ENCODE peak calls at places on chromosome 7, in five cellular contexts. One of them, this sample, is unnamed.

GRCh38 chr7:14095233-14095950 is 105.9 kb upstream of the ETV1 start:
- DNase-seq in GM03348: no peak
- DNase-seq in GDM1: no peak
- DNase-seq in activated CD8-positive, alpha-beta memory T cell treated with anti-CD3 and anti-CD28 coated beads for 4 hours: no peak
- DNase-seq in stimulated activated CD4-positive, alpha-beta T cell treated with anti-CD3 and anti-CD28 coated beads, Interleukin-2, amount 100 ng/mL, for 24 hours: no peak
- DNase-seq in this sample: no peak

GRCh38 chr7:157018328-157018996 is 8.0 kb upstream of the MNX1 start:
- DNase-seq in GM03348: no peak
- DNase-seq in GDM1: no peak
- DNase-seq in activated CD8-positive, alpha-beta memory T cell treated with anti-CD3 and anti-CD28 coated beads for 4 hours: no peak
- DNase-seq in stimulated activated CD4-positive, alpha-beta T cell treated with anti-CD3 and anti-CD28 coated beads, Interleukin-2, amount 100 ng/mL, for 24 hours: no peak
- DNase-seq in this sample: no peak

GRCh38 chr7:114956702-114957101 is 34.8 kb downstream of the MDFIC start:
- DNase-seq in GM03348: no peak
- DNase-seq in GDM1: no peak
- DNase-seq in activated CD8-positive, alpha-beta memory T cell treated with anti-CD3 and anti-CD28 coated beads for 4 hours: no peak
- DNase-seq in stimulated activated CD4-positive, alpha-beta T cell treated with anti-CD3 and anti-CD28 coated beads, Interleukin-2, amount 100 ng/mL, for 24 hours: no peak
- DNase-seq in this sample: no peak

GRCh38 chr7:39838326-39838725 is 111.7 kb upstream of the CDK13 start:
- DNase-seq in GM03348: no peak
- DNase-seq in GDM1: no peak
- DNase-seq in activated CD8-positive, alpha-beta memory T cell treated with anti-CD3 and anti-CD28 coated beads for 4 hours: no peak
- DNase-seq in stimulated activated CD4-positive, alpha-beta T cell treated with anti-CD3 and anti-CD28 coated beads, Interleukin-2, amount 100 ng/mL, for 24 hours: no peak
- DNase-seq in this sample: no peak

GRCh38 chr7:24123061-24123460 is 160.9 kb upstream of the NPY start:
- DNase-seq in GM03348: no peak
- DNase-seq in GDM1: no peak
- DNase-seq in activated CD8-positive, alpha-beta memory T cell treated with anti-CD3 and anti-CD28 coated beads for 4 hours: no peak
- DNase-seq in stimulated activated CD4-positive, alpha-beta T cell treated with anti-CD3 and anti-CD28 coated beads, Interleukin-2, amount 100 ng/mL, for 24 hours: no peak
- DNase-seq in this sample: no peak

GRCh38 chr7:109322833-109323232 is 753.2 kb downstream of the DNAJB9 start:
- DNase-seq in GM03348: no peak
- DNase-seq in GDM1: no peak
- DNase-seq in activated CD8-positive, alpha-beta memory T cell treated with anti-CD3 and anti-CD28 coated beads for 4 hours: no peak
- DNase-seq in stimulated activated CD4-positive, alpha-beta T cell treated with anti-CD3 and anti-CD28 coated beads, Interleukin-2, amount 100 ng/mL, for 24 hours: no peak
- DNase-seq in this sample: no peak

GRCh38 chr7:139591550-139592195 is 68.2 kb downstream of the CLEC2L start:
- DNase-seq in GM03348: no peak
- DNase-seq in GDM1: no peak
- DNase-seq in activated CD8-positive, alpha-beta memory T cell treated with anti-CD3 and anti-CD28 coated beads for 4 hours: no peak
- DNase-seq in stimulated activated CD4-positive, alpha-beta T cell treated with anti-CD3 and anti-CD28 coated beads, Interleukin-2, amount 100 ng/mL, for 24 hours: no peak
- DNase-seq in this sample: no peak

GRCh38 chr7:157020514-157021070 is 10.1 kb upstream of the MNX1 start:
- DNase-seq in GM03348: no peak
- DNase-seq in GDM1: no peak
- DNase-seq in activated CD8-positive, alpha-beta memory T cell treated with anti-CD3 and anti-CD28 coated beads for 4 hours: no peak
- DNase-seq in stimulated activated CD4-positive, alpha-beta T cell treated with anti-CD3 and anti-CD28 coated beads, Interleukin-2, amount 100 ng/mL, for 24 hours: no peak
- DNase-seq in this sample: no peak

GRCh38 chr7:88927-89921 is 103.1 kb upstream of the FAM20C start:
- DNase-seq in GM03348: peak; percentile 92
- DNase-seq in GDM1: peak; percentile 73
- DNase-seq in activated CD8-positive, alpha-beta memory T cell treated with anti-CD3 and anti-CD28 coated beads for 4 hours: no peak
- DNase-seq in stimulated activated CD4-positive, alpha-beta T cell treated with anti-CD3 and anti-CD28 coated beads, Interleukin-2, amount 100 ng/mL, for 24 hours: no peak
- DNase-seq in this sample: no peak

GRCh38 chr7:92425311-92425947 is 21.9 kb upstream of the GATAD1 start:
- DNase-seq in GM03348: no peak
- DNase-seq in GDM1: peak; percentile 17
- DNase-seq in activated CD8-positive, alpha-beta memory T cell treated with anti-CD3 and anti-CD28 coated beads for 4 hours: no peak
- DNase-seq in stimulated activated CD4-positive, alpha-beta T cell treated with anti-CD3 and anti-CD28 coated beads, Interleukin-2, amount 100 ng/mL, for 24 hours: no peak
- DNase-seq in this sample: no peak

GRCh38 chr7:77698042-77698625 is 1.9 kb downstream of the RSBN1L start:
- DNase-seq in GM03348: no peak
- DNase-seq in GDM1: no peak
- DNase-seq in activated CD8-positive, alpha-beta memory T cell treated with anti-CD3 and anti-CD28 coated beads for 4 hours: no peak
- DNase-seq in stimulated activated CD4-positive, alpha-beta T cell treated with anti-CD3 and anti-CD28 coated beads, Interleukin-2, amount 100 ng/mL, for 24 hours: no peak
- DNase-seq in this sample: no peak

GRCh38 chr7:133155121-133155520 is 73.2 kb upstream of the CHCHD3 start:
- DNase-seq in GM03348: no peak
- DNase-seq in GDM1: no peak
- DNase-seq in activated CD8-positive, alpha-beta memory T cell treated with anti-CD3 and anti-CD28 coated beads for 4 hours: no peak
- DNase-seq in stimulated activated CD4-positive, alpha-beta T cell treated with anti-CD3 and anti-CD28 coated beads, Interleukin-2, amount 100 ng/mL, for 24 hours: no peak
- DNase-seq in this sample: no peak

GRCh38 chr7:29145553-29146081 is 720 bp downstream of the CPVL start:
- DNase-seq in GM03348: no peak
- DNase-seq in GDM1: no peak
- DNase-seq in activated CD8-positive, alpha-beta memory T cell treated with anti-CD3 and anti-CD28 coated beads for 4 hours: no peak
- DNase-seq in stimulated activated CD4-positive, alpha-beta T cell treated with anti-CD3 and anti-CD28 coated beads, Interleukin-2, amount 100 ng/mL, for 24 hours: no peak
- DNase-seq in this sample: no peak

GRCh38 chr7:130430841-130431713 is 9.7 kb downstream of the CEP41 start:
- DNase-seq in GM03348: peak; percentile 48
- DNase-seq in GDM1: no peak
- DNase-seq in activated CD8-positive, alpha-beta memory T cell treated with anti-CD3 and anti-CD28 coated beads for 4 hours: no peak
- DNase-seq in stimulated activated CD4-positive, alpha-beta T cell treated with anti-CD3 and anti-CD28 coated beads, Interleukin-2, amount 100 ng/mL, for 24 hours: no peak
- DNase-seq in this sample: no peak

GRCh38 chr7:85287126-85287825 is 100.4 kb upstream of the SEMA3D start:
- DNase-seq in GM03348: peak; percentile 44
- DNase-seq in GDM1: no peak
- DNase-seq in activated CD8-positive, alpha-beta memory T cell treated with anti-CD3 and anti-CD28 coated beads for 4 hours: no peak
- DNase-seq in stimulated activated CD4-positive, alpha-beta T cell treated with anti-CD3 and anti-CD28 coated beads, Interleukin-2, amount 100 ng/mL, for 24 hours: no peak
- DNase-seq in this sample: no peak

GRCh38 chr7:102129636-102130370 is 156.9 kb upstream of the SH2B2 start:
- DNase-seq in GM03348: no peak
- DNase-seq in GDM1: no peak
- DNase-seq in activated CD8-positive, alpha-beta memory T cell treated with anti-CD3 and anti-CD28 coated beads for 4 hours: no peak
- DNase-seq in stimulated activated CD4-positive, alpha-beta T cell treated with anti-CD3 and anti-CD28 coated beads, Interleukin-2, amount 100 ng/mL, for 24 hours: no peak
- DNase-seq in this sample: no peak

GRCh38 chr7:43511029-43511428 is 71.9 kb upstream of the STK17A start:
- DNase-seq in GM03348: no peak
- DNase-seq in GDM1: no peak
- DNase-seq in activated CD8-positive, alpha-beta memory T cell treated with anti-CD3 and anti-CD28 coated beads for 4 hours: no peak
- DNase-seq in stimulated activated CD4-positive, alpha-beta T cell treated with anti-CD3 and anti-CD28 coated beads, Interleukin-2, amount 100 ng/mL, for 24 hours: no peak
- DNase-seq in this sample: no peak

GRCh38 chr7:132029369-132030160 is 473.1 kb upstream of the PODXL start:
- DNase-seq in GM03348: no peak
- DNase-seq in GDM1: no peak
- DNase-seq in activated CD8-positive, alpha-beta memory T cell treated with anti-CD3 and anti-CD28 coated beads for 4 hours: no peak
- DNase-seq in stimulated activated CD4-positive, alpha-beta T cell treated with anti-CD3 and anti-CD28 coated beads, Interleukin-2, amount 100 ng/mL, for 24 hours: no peak
- DNase-seq in this sample: no peak

GRCh38 chr7:155581107-155581830 is 34.9 kb upstream of the CNPY1 start:
- DNase-seq in GM03348: no peak
- DNase-seq in GDM1: no peak
- DNase-seq in activated CD8-positive, alpha-beta memory T cell treated with anti-CD3 and anti-CD28 coated beads for 4 hours: no peak
- DNase-seq in stimulated activated CD4-positive, alpha-beta T cell treated with anti-CD3 and anti-CD28 coated beads, Interleukin-2, amount 100 ng/mL, for 24 hours: no peak
- DNase-seq in this sample: no peak

This sample was measured in SIG-M5.